ENCODE peak calls at places on chromosomes 3 and 15, in five cellular contexts. Z, K, E, U and P are unnamed samples.

GRCh38 chr15:85810075-85810474 is 15.3 kb upstream of the KLHL25 start:
- DNase-seq in Z (no peak), K (no peak), E (no peak), U (no peak), P (no peak)

GRCh38 chr3:158791259-158791920 is 10.5 kb upstream of the MFSD1 start:
- DNase-seq in Z (peak; percentile 78), K (peak; percentile 50), E (no peak), U (no peak), P (peak; percentile 81)

GRCh38 chr3:98797905-98798304 is 34.8 kb downstream of the ST3GAL6 start:
- DNase-seq in Z (no peak), K (no peak), E (no peak), U (no peak), P (no peak)

GRCh38 chr15:78000089-78000926 is 77.2 kb downstream of the TBC1D2B start:
- DNase-seq in Z (peak; percentile 66), K (peak; percentile 79), E (peak; percentile 96), U (peak; percentile 85), P (peak; percentile 51)

GRCh38 chr15:60656491-60657284 is 177.7 kb upstream of the ICE2 start:
- DNase-seq in Z (peak; percentile 16), K (no peak), E (no peak), U (no peak), P (no peak)

GRCh38 chr3:184814214-184814613 is 2.2 kb downstream of the VPS8 start:
- DNase-seq in Z (peak; percentile 37), K (no peak), E (no peak), U (no peak), P (no peak)

GRCh38 chr3:143120716-143121239 is 1.2 kb downstream of the CHST2 start:
- DNase-seq in Z (peak; percentile 61), K (peak; percentile 32), E (peak; percentile 45), U (no peak), P (peak; percentile 68)

GRCh38 chr3:100709840-100710235 is 544 bp downstream of the TFG start:
- DNase-seq in Z (peak; percentile 61), K (peak; percentile 66), E (peak; percentile 70), U (peak; percentile 46), P (no peak)

GRCh38 chr3:141413387-141414140 is 45.3 kb downstream of the ZBTB38 start:
- DNase-seq in Z (no peak), K (no peak), E (no peak), U (no peak), P (no peak)

GRCh38 chr3:37700849-37701248 is 160.8 kb upstream of the CTDSPL start:
- DNase-seq in Z (no peak), K (no peak), E (no peak), U (no peak), P (no peak)

GRCh38 chr3:2156244-2156847 is 57.7 kb downstream of the CNTN4 start:
- DNase-seq in Z (peak; percentile 25), K (peak; percentile 48), E (peak; percentile 78), U (no peak), P (peak; percentile 28)

GRCh38 chr3:99626415-99626788 is 12.0 kb upstream of the COL8A1 start:
- DNase-seq in Z (no peak), K (no peak), E (no peak), U (no peak), P (no peak)

GRCh38 chr3:8212794-8213193 is 288.8 kb upstream of the LMCD1 start:
- DNase-seq in Z (no peak), K (no peak), E (no peak), U (no peak), P (no peak)

GRCh38 chr3:137438561-137438960 is 325.6 kb upstream of the SOX14 start:
- DNase-seq in Z (no peak), K (no peak), E (no peak), U (no peak), P (no peak)

GRCh38 chr3:190853464-190853863 is 9.0 kb downstream of the GMNC start:
- DNase-seq in Z (no peak), K (no peak), E (no peak), U (no peak), P (no peak)

GRCh38 chr3:187920871-187921270 is 175.6 kb upstream of the BCL6 start:
- DNase-seq in Z (peak; percentile 63), K (no peak), E (no peak), U (no peak), P (no peak)

GRCh38 chr15:67063689-67064606 is 1.5 kb upstream of the SMAD3 start:
- DNase-seq in Z (peak; percentile 80), K (peak; percentile 54), E (peak; percentile 84), U (peak; percentile 77), P (peak; percentile 84)

GRCh38 chr3:55203006-55203405 is 275.1 kb upstream of the LRTM1 start:
- DNase-seq in Z (peak; percentile 78), K (no peak), E (no peak), U (no peak), P (no peak)

GRCh38 chr3:46895204-46895660 is 17.7 kb downstream of the PTH1R start:
- DNase-seq in Z (peak; percentile 54), K (no peak), E (no peak), U (no peak), P (peak; percentile 81)

GRCh38 chr3:187744169-187745151 is 808 bp downstream of the BCL6 start:
- DNase-seq in Z (peak; percentile 69), K (no peak), E (no peak), U (no peak), P (no peak)

DNA sequence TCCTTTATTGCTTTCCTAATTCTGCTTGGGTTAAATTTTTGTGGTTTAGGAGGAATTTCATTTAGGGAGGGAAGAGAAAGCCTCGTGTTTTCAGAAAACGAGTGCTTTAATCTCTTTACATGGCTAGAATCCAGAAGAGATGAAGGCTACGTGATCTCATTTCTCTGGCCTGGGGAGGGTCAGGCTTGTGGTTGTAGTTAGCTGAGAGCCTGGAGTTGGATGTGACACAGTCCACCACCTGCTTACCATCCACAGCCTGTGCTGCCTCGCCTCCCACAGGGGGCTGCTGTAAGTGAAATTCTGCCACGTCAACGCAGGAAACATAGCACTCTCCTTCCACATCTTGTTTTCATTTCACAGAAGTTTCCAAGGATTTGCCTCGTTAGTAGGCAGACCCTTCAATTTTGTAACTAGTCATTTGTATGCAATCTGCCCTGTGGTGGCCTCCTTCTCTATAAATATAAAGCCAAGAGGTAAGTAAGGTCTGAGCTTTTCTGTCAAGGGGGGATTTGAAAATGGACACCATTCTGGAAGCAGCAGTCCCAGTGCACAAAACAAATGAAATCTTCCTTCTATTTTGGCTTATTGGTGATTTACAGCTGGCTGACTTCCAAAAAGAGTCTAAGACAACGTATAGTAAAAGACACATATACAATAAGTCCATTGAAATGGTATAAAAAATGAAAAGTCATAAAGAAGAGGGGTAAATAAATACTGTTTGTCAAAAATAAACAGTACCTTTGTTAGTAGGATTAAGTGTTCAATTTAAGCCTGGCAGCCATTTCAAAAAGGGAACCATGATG is 3.4 kb downstream of the GXYLT2 start:
- DNase-seq in Z (peak; percentile 94), K (no peak), E (no peak), U (no peak), P (peak; percentile 6)
- H3K4ac ChIP-seq in Z (peak overlapping the region; percentile 11), K (no peak overlapping the region), E (no peak overlapping the region), U (no peak overlapping the region), P (no peak overlapping the region)

GRCh38 chr3:109853077-109853732 is 515.9 kb upstream of the DPPA4 start:
- DNase-seq in Z (no peak), K (no peak), E (no peak), U (no peak), P (no peak)

GRCh38 chr3:109852283-109852682 is 514.9 kb upstream of the DPPA4 start:
- DNase-seq in Z (no peak), K (no peak), E (no peak), U (no peak), P (no peak)

DNA sequence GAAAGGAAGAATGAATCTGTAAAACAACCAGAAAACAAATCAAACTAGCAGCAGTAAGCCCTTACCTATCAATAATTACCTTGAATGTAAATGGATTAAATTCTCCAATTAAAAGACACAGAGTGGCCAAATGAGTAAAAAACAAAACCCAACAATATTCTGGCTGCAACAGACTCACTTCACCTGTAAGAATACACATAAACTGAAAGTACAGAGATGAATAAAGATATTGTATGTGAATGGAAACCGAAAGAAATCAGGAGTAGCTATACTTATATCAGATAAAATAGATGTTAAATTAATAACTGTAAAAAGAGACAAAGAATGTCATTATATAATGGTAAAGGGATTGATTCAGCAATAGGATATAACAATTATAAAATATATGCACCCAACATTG is 514.5 kb upstream of the DPPA4 start:
- DNase-seq in Z (no peak), K (no peak), E (no peak), U (no peak), P (no peak)
- H2BK12ac ChIP-seq in Z (no peak overlapping the region), K (no peak overlapping the region), E (no peak overlapping the region), U (no peak overlapping the region), P (no peak overlapping the region)

GRCh38 chr3:156782921-156783320 is 43.2 kb upstream of the LEKR1 start:
- DNase-seq in Z (no peak), K (no peak), E (no peak), U (no peak), P (no peak)
- H3K23ac ChIP-seq in Z (no peak overlapping the region), K (no peak overlapping the region), E (no peak overlapping the region), U (no peak overlapping the region), P (no peak overlapping the region)

GRCh38 chr3:48034000-48034516 is 17.8 kb upstream of the MAP4 start:
- DNase-seq in Z (peak; percentile 79), K (no peak), E (no peak), U (no peak), P (no peak)

GRCh38 chr3:48038971-48039481 is 22.8 kb upstream of the MAP4 start:
- DNase-seq in Z (peak; percentile 71), K (no peak), E (no peak), U (no peak), P (peak; percentile 82)

GRCh38 chr3:48042071-48042760 is 26.0 kb upstream of the MAP4 start:
- DNase-seq in Z (no peak), K (no peak), E (no peak), U (no peak), P (peak; percentile 69)

DNA sequence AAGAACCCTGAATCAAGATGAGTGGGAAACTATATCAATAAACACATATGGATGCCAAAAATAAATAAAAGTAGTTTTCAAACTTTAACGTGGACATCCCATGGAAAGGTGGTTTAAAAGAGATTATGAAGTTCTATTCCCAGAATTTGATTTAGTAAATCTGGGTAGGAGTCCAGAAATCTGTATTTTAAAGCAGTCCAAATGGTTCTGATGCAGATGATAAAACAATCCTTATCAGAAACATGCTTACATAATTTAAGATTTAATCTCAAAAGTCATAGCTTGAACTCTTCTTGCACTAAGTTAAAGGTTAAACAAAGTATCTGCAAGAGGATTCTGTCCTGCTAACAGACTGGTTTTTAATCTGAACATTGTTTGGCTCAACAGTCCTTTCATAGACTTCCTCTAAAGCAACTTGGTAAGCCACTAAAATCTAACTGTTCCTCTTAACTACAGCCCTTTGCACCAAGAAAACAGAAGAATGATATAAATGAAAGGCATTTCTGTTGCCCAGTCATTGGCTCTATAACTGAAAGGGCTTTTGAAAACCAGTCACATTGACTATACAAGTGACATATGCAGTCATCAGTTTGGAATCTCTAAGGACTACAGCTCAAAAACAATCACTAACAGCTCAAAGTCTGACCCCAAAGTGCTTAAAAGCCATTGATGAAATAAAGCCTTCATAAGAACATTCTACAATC is 23.4 kb upstream of the MAP4 start:
- DNase-seq in Z (peak; percentile 92), K (peak; percentile 72), E (no peak), U (no peak), P (peak; percentile 57)
- H3K4ac ChIP-seq in Z (no peak overlapping the region), K (no peak overlapping the region), E (no peak overlapping the region), U (no peak overlapping the region), P (no peak overlapping the region)

DNA sequence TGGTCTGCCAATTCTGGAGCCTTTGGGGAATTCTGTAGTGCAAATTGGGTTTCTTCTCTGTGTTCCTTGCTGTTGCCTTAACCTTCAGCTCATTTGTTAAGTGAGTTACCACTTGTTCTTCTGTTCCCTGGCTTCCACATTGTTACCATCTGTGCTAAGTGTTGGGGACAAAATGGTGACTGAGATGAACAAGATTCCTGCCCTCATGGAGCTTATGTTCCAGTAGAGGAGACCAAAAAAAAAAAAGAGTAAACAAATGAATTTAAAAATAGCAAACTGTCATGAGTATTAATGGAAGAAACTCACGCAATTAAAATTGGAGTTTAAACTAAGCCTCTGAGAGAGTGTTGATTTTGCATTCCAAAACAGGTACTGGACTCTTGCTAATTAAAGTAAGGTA is 49.4 kb upstream of the ATP2C1 start:
- DNase-seq in Z (no peak), K (no peak), E (no peak), U (no peak), P (no peak)
- H2BK12ac ChIP-seq in Z (no peak overlapping the region), K (no peak overlapping the region), E (no peak overlapping the region), U (no peak overlapping the region), P (no peak overlapping the region)